ENCODE peak calls at places on chromosomes 2 and 18, in eight cellular contexts. One of them, this sample, is unnamed.

GRCh38 chr2:159144776-159145614 is 141.5 kb downstream of the WDSUB1 start:
- DNase-seq in heart left ventricle: no peak
- DNase-seq in cardiac fibroblast: no peak
- DNase-seq in MM.1S: peak; percentile 8
- DNase-seq in suprapubic skin: no peak
- DNase-seq in neural crest cell: no peak
- DNase-seq in cardiac muscle cell: no peak
- DNase-seq in left ventricle myocardium inferior: no peak
- DNase-seq in this sample: no peak

GRCh38 chr2:105764059-105764458 is 19.3 kb downstream of the NCK2 start:
- DNase-seq in heart left ventricle: no peak
- DNase-seq in cardiac fibroblast: no peak
- DNase-seq in MM.1S: no peak
- DNase-seq in suprapubic skin: no peak
- DNase-seq in neural crest cell: no peak
- DNase-seq in cardiac muscle cell: no peak
- DNase-seq in left ventricle myocardium inferior: no peak
- DNase-seq in this sample: no peak

GRCh38 chr2:136211671-136212070 is 93.7 kb upstream of the CXCR4 start:
- DNase-seq in heart left ventricle: no peak
- DNase-seq in cardiac fibroblast: no peak
- DNase-seq in MM.1S: no peak
- DNase-seq in suprapubic skin: no peak
- DNase-seq in neural crest cell: no peak
- DNase-seq in cardiac muscle cell: no peak
- DNase-seq in left ventricle myocardium inferior: no peak
- DNase-seq in this sample: no peak

GRCh38 chr2:172305066-172305465 is 122.3 kb upstream of the ITGA6 start:
- DNase-seq in heart left ventricle: no peak
- DNase-seq in cardiac fibroblast: no peak
- DNase-seq in MM.1S: no peak
- DNase-seq in suprapubic skin: no peak
- DNase-seq in neural crest cell: no peak
- DNase-seq in cardiac muscle cell: no peak
- DNase-seq in left ventricle myocardium inferior: no peak
- DNase-seq in this sample: no peak

GRCh38 chr2:108941161-108941665 is 47.8 kb downstream of the EDAR start:
- DNase-seq in heart left ventricle: no peak
- DNase-seq in cardiac fibroblast: no peak
- DNase-seq in MM.1S: no peak
- DNase-seq in suprapubic skin: no peak
- DNase-seq in neural crest cell: no peak
- DNase-seq in cardiac muscle cell: no peak
- DNase-seq in left ventricle myocardium inferior: no peak
- DNase-seq in this sample: no peak

GRCh38 chr2:26561918-26562810 is 79.0 kb downstream of the CIB4 start:
- DNase-seq in heart left ventricle: peak; percentile 68
- DNase-seq in cardiac fibroblast: peak; percentile 52
- DNase-seq in MM.1S: no peak
- DNase-seq in suprapubic skin: peak; percentile 74
- DNase-seq in neural crest cell: no peak
- DNase-seq in cardiac muscle cell: peak; percentile 53
- DNase-seq in left ventricle myocardium inferior: peak; percentile 54
- DNase-seq in this sample: no peak

GRCh38 chr18:75209952-75210261 is 690 bp upstream of the TSHZ1 start:
- DNase-seq in heart left ventricle: no peak
- DNase-seq in cardiac fibroblast: no peak
- DNase-seq in MM.1S: no peak
- DNase-seq in suprapubic skin: no peak
- DNase-seq in neural crest cell: no peak
- DNase-seq in cardiac muscle cell: no peak
- DNase-seq in left ventricle myocardium inferior: no peak
- DNase-seq in this sample: no peak

GRCh38 chr18:54740146-54740844 is 88.0 kb upstream of the RAB27B start:
- DNase-seq in heart left ventricle: no peak
- DNase-seq in cardiac fibroblast: peak; percentile 49
- DNase-seq in MM.1S: no peak
- DNase-seq in suprapubic skin: no peak
- DNase-seq in neural crest cell: no peak
- DNase-seq in cardiac muscle cell: peak; percentile 45
- DNase-seq in left ventricle myocardium inferior: no peak
- DNase-seq in this sample: no peak

GRCh38 chr2:95333888-95334338 is 36.8 kb downstream of the KCNIP3 start:
- DNase-seq in heart left ventricle: peak; percentile 18
- DNase-seq in cardiac fibroblast: peak; percentile 79
- DNase-seq in MM.1S: no peak
- DNase-seq in suprapubic skin: peak; percentile 90
- DNase-seq in neural crest cell: no peak
- DNase-seq in cardiac muscle cell: peak; percentile 65
- DNase-seq in left ventricle myocardium inferior: peak; percentile 10
- DNase-seq in this sample: no peak

GRCh38 chr2:6932206-6932605 is 15.0 kb downstream of the RNF144A start:
- DNase-seq in heart left ventricle: no peak
- DNase-seq in cardiac fibroblast: no peak
- DNase-seq in MM.1S: no peak
- DNase-seq in suprapubic skin: no peak
- DNase-seq in neural crest cell: no peak
- DNase-seq in cardiac muscle cell: no peak
- DNase-seq in left ventricle myocardium inferior: no peak
- DNase-seq in this sample: no peak

GRCh38 chr2:6929196-6929874 is 12.1 kb downstream of the RNF144A start:
- DNase-seq in heart left ventricle: no peak
- DNase-seq in cardiac fibroblast: no peak
- DNase-seq in MM.1S: no peak
- DNase-seq in suprapubic skin: peak; percentile 31
- DNase-seq in neural crest cell: no peak
- DNase-seq in cardiac muscle cell: peak; percentile 35
- DNase-seq in left ventricle myocardium inferior: no peak
- DNase-seq in this sample: no peak

GRCh38 chr2:6931753-6932152 is 14.5 kb downstream of the RNF144A start:
- DNase-seq in heart left ventricle: no peak
- DNase-seq in cardiac fibroblast: no peak
- DNase-seq in MM.1S: no peak
- DNase-seq in suprapubic skin: no peak
- DNase-seq in neural crest cell: no peak
- DNase-seq in cardiac muscle cell: no peak
- DNase-seq in left ventricle myocardium inferior: no peak
- DNase-seq in this sample: no peak

GRCh38 chr2:6932833-6933232 is 15.6 kb downstream of the RNF144A start:
- DNase-seq in heart left ventricle: no peak
- DNase-seq in cardiac fibroblast: no peak
- DNase-seq in MM.1S: no peak
- DNase-seq in suprapubic skin: no peak
- DNase-seq in neural crest cell: no peak
- DNase-seq in cardiac muscle cell: no peak
- DNase-seq in left ventricle myocardium inferior: no peak
- DNase-seq in this sample: no peak

DNA sequence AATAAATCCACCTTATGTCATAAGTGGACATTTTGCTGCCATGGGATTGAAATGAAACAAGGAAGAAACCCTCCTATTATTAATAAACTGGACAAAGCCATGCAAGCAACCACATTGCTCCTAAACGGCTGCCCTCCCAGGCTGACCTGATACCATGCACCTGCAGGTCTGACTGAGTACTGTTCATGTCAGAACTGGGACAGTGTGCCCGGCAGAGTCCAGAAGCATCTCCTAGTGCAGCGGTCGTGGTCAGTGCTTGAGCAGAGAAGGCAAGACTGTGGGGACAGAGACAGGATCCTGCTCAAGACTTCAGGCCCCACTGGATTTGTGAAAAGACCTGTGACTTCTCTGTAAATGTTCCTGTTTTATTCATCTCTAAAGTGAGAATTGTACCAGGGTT is 13.7 kb downstream of the RNF144A start:
- DNase-seq in heart left ventricle: no peak
- DNase-seq in cardiac fibroblast: no peak
- DNase-seq in MM.1S: no peak
- DNase-seq in suprapubic skin: no peak
- DNase-seq in neural crest cell: no peak
- DNase-seq in cardiac muscle cell: no peak
- DNase-seq in left ventricle myocardium inferior: no peak
- DNase-seq in this sample: no peak
- TF ChIP-seq CTCF in heart left ventricle: no peak
- TF ChIP-seq CTCF in cardiac fibroblast: no peak
- TF ChIP-seq CTCF in MM.1S: no peak
- TF ChIP-seq CTCF in suprapubic skin: no peak
- TF ChIP-seq CTCF in neural crest cell: no peak
- TF ChIP-seq CTCF in cardiac muscle cell: no peak
- TF ChIP-seq CTCF in left ventricle myocardium inferior: no peak
- TF ChIP-seq CTCF in this sample: no peak

GRCh38 chr2:232610081-232610480 is 23.3 kb upstream of the EFHD1 start:
- DNase-seq in heart left ventricle: no peak
- DNase-seq in cardiac fibroblast: no peak
- DNase-seq in MM.1S: no peak
- DNase-seq in suprapubic skin: no peak
- DNase-seq in neural crest cell: no peak
- DNase-seq in cardiac muscle cell: no peak
- DNase-seq in left ventricle myocardium inferior: no peak
- DNase-seq in this sample: no peak

GRCh38 chr2:232615339-232615738 is 18.1 kb upstream of the EFHD1 start:
- DNase-seq in heart left ventricle: no peak
- DNase-seq in cardiac fibroblast: no peak
- DNase-seq in MM.1S: no peak
- DNase-seq in suprapubic skin: no peak
- DNase-seq in neural crest cell: no peak
- DNase-seq in cardiac muscle cell: no peak
- DNase-seq in left ventricle myocardium inferior: no peak
- DNase-seq in this sample: no peak

GRCh38 chr2:232611559-232612218 is 21.7 kb upstream of the EFHD1 start:
- DNase-seq in heart left ventricle: peak; percentile 74
- DNase-seq in cardiac fibroblast: peak; percentile 60
- DNase-seq in MM.1S: peak; percentile 21
- DNase-seq in suprapubic skin: no peak
- DNase-seq in neural crest cell: peak; percentile 73
- DNase-seq in cardiac muscle cell: peak; percentile 43
- DNase-seq in left ventricle myocardium inferior: peak; percentile 69
- DNase-seq in this sample: no peak

GRCh38 chr2:232611061-232611460 is 22.3 kb upstream of the EFHD1 start:
- DNase-seq in heart left ventricle: no peak
- DNase-seq in cardiac fibroblast: no peak
- DNase-seq in MM.1S: no peak
- DNase-seq in suprapubic skin: no peak
- DNase-seq in neural crest cell: no peak
- DNase-seq in cardiac muscle cell: no peak
- DNase-seq in left ventricle myocardium inferior: no peak
- DNase-seq in this sample: no peak

GRCh38 chr2:232613538-232614134 is 19.8 kb upstream of the EFHD1 start:
- DNase-seq in heart left ventricle: no peak
- DNase-seq in cardiac fibroblast: no peak
- DNase-seq in MM.1S: no peak
- DNase-seq in suprapubic skin: no peak
- DNase-seq in neural crest cell: no peak
- DNase-seq in cardiac muscle cell: no peak
- DNase-seq in left ventricle myocardium inferior: no peak
- DNase-seq in this sample: no peak
- TF ChIP-seq CTCF in heart left ventricle: no peak
- TF ChIP-seq CTCF in cardiac fibroblast: no peak
- TF ChIP-seq CTCF in MM.1S: no peak
- TF ChIP-seq CTCF in suprapubic skin: no peak
- TF ChIP-seq CTCF in neural crest cell: no peak
- TF ChIP-seq CTCF in cardiac muscle cell: no peak
- TF ChIP-seq CTCF in left ventricle myocardium inferior: no peak
- TF ChIP-seq CTCF in this sample: no peak

DNA sequence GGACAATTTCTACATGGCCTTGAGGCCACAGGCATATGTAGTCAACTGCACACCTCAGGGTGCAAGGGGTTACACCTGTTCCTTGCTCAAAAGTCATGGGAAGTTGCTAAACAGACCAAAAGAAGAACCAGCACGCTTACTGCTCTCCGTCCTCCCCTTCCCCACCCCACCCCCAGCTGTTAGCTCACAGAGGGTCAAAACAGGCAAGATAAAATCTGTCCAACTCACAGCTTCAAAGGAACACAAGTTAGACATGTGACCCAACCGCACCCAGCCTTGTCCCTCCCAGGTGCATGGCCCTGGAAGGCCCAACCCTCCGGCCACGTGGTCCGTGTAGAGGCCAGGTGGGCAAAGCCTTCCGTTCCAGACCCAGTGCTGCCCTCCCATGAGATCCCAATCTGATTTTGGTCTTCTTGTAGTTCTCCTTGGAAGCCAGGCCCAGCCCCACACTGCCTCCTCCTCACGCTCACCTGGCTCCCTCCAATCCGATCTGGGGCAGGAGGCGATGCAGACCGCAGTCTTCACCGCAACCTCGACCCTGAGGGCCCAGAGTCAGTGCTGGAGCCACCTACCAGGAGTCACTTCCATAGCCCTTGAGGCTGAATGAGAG is 14.5 kb upstream of the ASPRV1 start:
- DNase-seq in heart left ventricle: peak; percentile 33
- DNase-seq in cardiac fibroblast: no peak
- DNase-seq in MM.1S: no peak
- DNase-seq in suprapubic skin: no peak
- DNase-seq in neural crest cell: no peak
- DNase-seq in cardiac muscle cell: no peak
- DNase-seq in left ventricle myocardium inferior: peak; percentile 22
- DNase-seq in this sample: no peak
- TF ChIP-seq CTCF in heart left ventricle: no peak
- TF ChIP-seq CTCF in cardiac fibroblast: no peak
- TF ChIP-seq CTCF in MM.1S: no peak
- TF ChIP-seq CTCF in suprapubic skin: no peak
- TF ChIP-seq CTCF in neural crest cell: no peak
- TF ChIP-seq CTCF in cardiac muscle cell: no peak
- TF ChIP-seq CTCF in left ventricle myocardium inferior: no peak
- TF ChIP-seq CTCF in this sample: no peak

DNA sequence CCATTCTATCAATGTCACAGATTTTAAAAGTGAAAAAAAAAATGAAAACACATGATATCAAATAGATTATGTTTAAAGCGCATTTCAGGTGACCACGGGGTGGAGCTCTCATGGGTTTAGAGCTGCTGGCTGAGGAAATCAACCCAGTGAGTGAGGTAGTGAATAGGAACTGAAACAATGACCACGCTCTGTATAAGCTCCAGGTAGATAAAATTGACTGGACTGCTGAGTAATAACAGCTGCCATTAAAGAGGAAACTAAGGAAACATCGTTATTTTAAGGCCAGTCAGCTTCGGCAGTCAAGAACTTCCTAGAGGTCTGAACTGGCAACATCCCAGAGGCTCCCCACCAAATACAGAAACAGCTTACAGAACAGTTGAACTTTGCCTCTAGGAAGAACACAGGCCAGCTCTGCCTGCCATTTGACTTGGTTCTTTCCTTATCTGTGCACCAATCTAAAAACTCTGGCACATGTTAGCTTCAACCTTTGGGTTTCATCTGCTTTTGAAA is 185.9 kb downstream of the PDE1A start:
- DNase-seq in heart left ventricle: no peak
- DNase-seq in cardiac fibroblast: peak; percentile 31
- DNase-seq in MM.1S: peak; percentile 86
- DNase-seq in suprapubic skin: no peak
- DNase-seq in neural crest cell: peak; percentile 7
- DNase-seq in cardiac muscle cell: peak; percentile 55
- DNase-seq in left ventricle myocardium inferior: no peak
- DNase-seq in this sample: no peak
- TF ChIP-seq CTCF in heart left ventricle: peak; percentile 38
- TF ChIP-seq CTCF in cardiac fibroblast: peak; percentile 37
- TF ChIP-seq CTCF in MM.1S: peak; percentile 80
- TF ChIP-seq CTCF in suprapubic skin: no peak
- TF ChIP-seq CTCF in neural crest cell: peak; percentile 64
- TF ChIP-seq CTCF in cardiac muscle cell: peak; percentile 37
- TF ChIP-seq CTCF in left ventricle myocardium inferior: peak; percentile 45
- TF ChIP-seq CTCF in this sample: peak; percentile 54